ENCODE peak calls at places on chromosomes 13 and 19, in six cellular contexts. K is K562, M is WTC11, R is GM12878, X is H1, S is HepG2. H is an unnamed sample.

GRCh38 chr19:19597809-19598306 is 20.6 kb downstream of the PBX4 start:
- DNase-seq in X (no peak), M (no peak), S (peak; percentile 27), R (peak; percentile 99), K (peak; percentile 44), H (no peak)

GRCh38 chr13:64551755-64552154 is 2678.4 kb downstream of the PCDH9 start:
- DNase-seq in M (no peak), R (no peak), K (no peak), X (no peak), S (no peak), H (no peak)

GRCh38 chr13:30044932-30045331 is 194.5 kb upstream of the UBL3 start:
- DNase-seq in R (no peak), X (no peak), S (no peak), K (no peak), M (no peak), H (no peak)

GRCh38 chr13:53138369-53139036 is 109.9 kb downstream of the OLFM4 start:
- DNase-seq in K (no peak), M (no peak), X (no peak), R (no peak), S (no peak), H (no peak)

GRCh38 chr19:2038284-2039081 is 12.6 kb downstream of the MKNK2 start:
- DNase-seq in R (no peak), S (no peak), M (no peak), K (no peak), X (no peak), H (no peak)

GRCh38 chr19:43595605-43595998 is 332 bp downstream of the IRGQ start:
- DNase-seq in S (no peak), M (no peak), X (no peak), K (no peak), R (no peak), H (no peak)

GRCh38 chr13:47672245-47672975 is 328.7 kb downstream of the SUCLA2 start:
- DNase-seq in R (no peak), K (no peak), S (no peak), M (no peak), X (no peak), H (no peak)

GRCh38 chr13:26503826-26504594 is 53.5 kb upstream of the WASF3 start:
- DNase-seq in K (no peak), M (no peak), X (no peak), R (no peak), S (no peak), H (no peak)

GRCh38 chr19:12701596-12702282 is 5.3 kb upstream of the FBXW9 start:
- DNase-seq in X (no peak), R (no peak), S (no peak), K (no peak), M (no peak), H (no peak)

GRCh38 chr19:9043524-9043923 is 33.3 kb upstream of the MUC16 start:
- DNase-seq in X (no peak), K (no peak), R (no peak), M (no peak), S (no peak), H (no peak)

GRCh38 chr13:41557719-41558118 is 100.4 kb downstream of the RGCC start:
- DNase-seq in X (no peak), S (no peak), K (no peak), R (no peak), M (no peak), H (no peak)

GRCh38 chr19:41264581-41265375 is 606 bp downstream of the HNRNPUL1 start:
- DNase-seq in K (peak; percentile 66), X (no peak), M (peak; percentile 46), R (no peak), S (peak; percentile 46), H (peak; percentile 84)

GRCh38 chr19:41261474-41262190 is 2.5 kb upstream of the HNRNPUL1 start:
- DNase-seq in M (no peak), S (no peak), R (no peak), X (no peak), K (no peak), H (no peak)

GRCh38 chr19:41265376-41266153 is 1.4 kb downstream of the HNRNPUL1 start:
- DNase-seq in M (no peak), S (peak; percentile 56), K (peak; percentile 24), R (no peak), X (no peak), H (peak; percentile 11)

GRCh38 chr19:41263042-41263849 is 926 bp upstream of the HNRNPUL1 start:
- DNase-seq in K (peak; percentile 58), S (peak; percentile 35), R (peak; percentile 42), X (no peak), M (peak; percentile 55), H (peak; percentile 33)

DNA sequence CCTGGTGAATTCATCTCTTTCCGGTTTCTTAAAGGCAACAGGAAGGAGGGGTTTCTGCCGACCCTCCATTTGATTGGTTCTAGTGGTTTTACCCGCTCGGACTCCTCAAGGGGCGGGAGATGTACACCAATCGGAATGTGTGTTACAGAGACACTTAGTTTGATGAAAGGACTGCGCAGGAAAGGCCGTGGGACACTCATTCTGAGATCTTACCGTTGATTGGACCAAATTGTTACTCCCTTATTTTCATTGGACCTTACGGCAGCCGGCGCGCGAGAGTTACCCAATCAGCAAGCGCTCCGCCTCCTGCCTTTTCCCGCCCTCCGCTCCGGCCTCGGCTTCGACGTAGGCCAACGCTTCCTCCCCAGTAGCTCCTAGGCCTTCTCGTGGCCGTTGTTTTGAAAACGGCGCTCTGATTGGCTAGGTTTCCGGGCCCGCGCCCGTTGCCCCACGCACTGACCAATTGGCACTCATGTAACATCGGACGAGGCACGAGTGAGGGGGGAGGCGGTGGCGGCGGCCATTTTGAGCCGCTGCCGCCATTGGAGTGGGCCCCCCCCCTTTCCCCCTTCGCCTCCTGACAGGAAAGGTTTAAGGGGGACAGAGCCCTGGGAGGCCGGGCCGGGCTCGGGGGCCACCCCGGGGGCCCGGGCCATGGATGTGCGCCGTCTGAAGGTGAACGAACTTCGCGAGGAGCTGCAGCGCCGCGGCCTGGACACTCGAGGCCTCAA is at the start of gene HNRNPUL1:
- DNase-seq in M (peak; percentile 98), S (peak; percentile 100), R (peak; percentile 100), K (peak; percentile 100), X (peak; percentile 100), H (peak; percentile 100)
- TF ChIP-seq CTCF in M (no peak), S (peak; percentile 20), R (peak; percentile 26), K (peak; percentile 19), X (no peak), H (peak; percentile 18)

DNA sequence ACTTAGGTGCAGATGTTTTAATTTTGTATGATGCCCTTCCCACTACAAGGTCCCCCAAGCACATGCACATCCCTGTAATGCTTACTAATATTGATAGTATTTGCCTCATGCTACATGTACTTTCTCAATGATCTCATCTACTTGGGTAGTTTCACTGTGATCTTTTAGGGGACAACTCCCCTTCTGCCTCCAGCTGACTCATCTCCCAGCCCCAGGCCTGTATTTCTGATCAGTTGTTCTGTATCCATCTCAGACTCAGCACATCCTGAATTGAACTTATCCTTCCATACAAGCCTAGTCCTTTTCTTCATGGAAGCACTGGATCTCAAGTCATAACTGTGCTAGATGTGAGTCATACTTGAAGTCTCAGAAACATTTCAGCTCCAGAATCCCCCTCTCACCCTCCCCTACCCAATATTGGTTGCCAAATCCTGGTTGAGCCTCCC is 49.4 kb upstream of the INTS6 start:
- DNase-seq in R (peak; percentile 65), X (no peak), K (no peak), S (no peak), M (no peak), H (no peak)
- TF ChIP-seq CREB1 in R (peak; percentile 70), X (no peak), K (no peak), S (no peak), M (no peak), H (no peak)

GRCh38 chr13:83732755-83733154 is 149.5 kb downstream of the SLITRK1 start:
- DNase-seq in K (no peak), X (no peak), R (no peak), S (no peak), M (no peak), H (no peak)
- TF ChIP-seq CTCF in K (no peak), X (no peak), R (no peak), S (no peak), M (no peak), H (no peak)

DNA sequence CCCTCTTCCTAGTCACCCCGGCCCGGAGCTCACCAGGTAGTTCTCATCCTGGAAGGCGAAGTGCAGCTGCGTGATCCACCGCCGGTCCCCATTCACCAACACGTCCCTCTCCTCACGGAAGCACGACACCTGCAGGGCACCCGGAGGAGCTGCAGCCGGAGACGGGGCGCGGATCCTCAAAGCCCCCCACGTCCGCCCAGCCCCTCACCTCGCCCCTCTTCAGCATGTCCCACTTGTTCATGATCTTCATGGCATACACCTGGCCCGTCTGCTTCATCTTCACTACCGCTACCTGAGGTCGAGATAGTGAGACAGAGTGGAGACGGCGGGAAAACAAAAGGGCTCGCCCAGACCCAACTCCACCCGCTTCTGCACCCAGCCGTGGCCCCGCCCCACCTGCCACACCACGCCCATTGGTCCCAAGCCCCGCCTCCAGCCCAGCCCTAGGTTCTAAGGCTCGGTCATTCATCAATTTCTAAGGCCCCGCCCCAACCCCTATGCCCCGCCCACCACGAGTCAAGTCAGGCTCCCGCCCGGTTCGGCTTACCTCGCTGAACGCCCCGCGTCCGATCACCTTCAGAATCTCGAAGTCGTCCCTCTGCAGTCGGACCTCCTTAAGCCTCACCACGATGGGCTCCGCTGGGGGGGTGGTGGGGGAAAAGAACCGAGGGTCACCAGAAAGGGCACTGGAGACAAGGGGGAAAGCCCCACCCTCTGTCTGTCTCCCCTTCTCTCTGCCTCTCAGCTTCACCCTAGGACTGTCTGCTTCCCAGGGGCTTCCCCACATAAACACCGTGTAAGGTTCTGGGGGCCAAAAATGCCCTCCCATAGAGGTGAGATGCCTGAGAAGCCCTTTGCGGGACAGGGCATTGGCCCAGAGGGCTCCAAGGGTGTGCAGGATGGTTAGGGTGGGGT is 2.8 kb downstream of the DMPK start:
- DNase-seq in X (peak; percentile 77), S (peak; percentile 63), R (peak; percentile 63), K (peak; percentile 98), M (peak; percentile 98), H (peak; percentile 97)
- TF ChIP-seq CREB1 in X (peak; percentile 20), S (no peak), R (no peak), K (peak; percentile 39), M (no peak), H (no peak)